ENCODE peak calls at places on chromosomes 5 and 9, in eight cellular contexts. H, T, O, E, Z, G, C and J are unnamed samples.

GRCh38 chr5:151680944-151681427 is 5.7 kb downstream of the SPARC start:
- DNase-seq in T (peak; percentile 60), C (no peak), H (no peak), O (no peak), E (no peak), Z (no peak), G (no peak), J (no peak)

GRCh38 chr9:106468431-106468830 is 394.5 kb upstream of the ZNF462 start:
- DNase-seq in T (no peak), O (no peak), C (no peak), E (no peak), H (no peak), Z (no peak), G (no peak), J (no peak)

GRCh38 chr5:68533571-68534051 is 318.1 kb downstream of the PIK3R1 start:
- DNase-seq in G (no peak), Z (no peak), O (no peak), E (no peak), C (no peak), H (no peak), T (no peak), J (no peak)

GRCh38 chr9:89778100-89779085 is 173.6 kb downstream of the GADD45G start:
- DNase-seq in T (peak; percentile 17), Z (no peak), E (no peak), C (no peak), G (no peak), O (peak; percentile 10), H (no peak), J (no peak)

GRCh38 chr5:64806537-64806936 is 37.8 kb downstream of the CWC27 start:
- DNase-seq in E (no peak), Z (no peak), G (no peak), H (no peak), T (no peak), O (no peak), C (no peak), J (no peak)

GRCh38 chr5:113058706-113059226 is 82.2 kb downstream of the DCP2 start:
- DNase-seq in Z (no peak), C (no peak), T (no peak), E (no peak), G (no peak), H (no peak), O (no peak), J (no peak)

GRCh38 chr9:131279927-131280530 is 3.7 kb upstream of the FAM78A start:
- DNase-seq in G (no peak), C (no peak), Z (no peak), T (no peak), H (no peak), O (no peak), E (no peak), J (no peak)

GRCh38 chr5:175809531-175810121 is 61.8 kb upstream of the CPLX2 start:
- DNase-seq in E (peak; percentile 29), H (peak; percentile 63), O (no peak), G (no peak), Z (no peak), T (peak; percentile 80), C (no peak), J (no peak)

GRCh38 chr9:33438926-33439511 is 8.4 kb downstream of the AQP3 start:
- DNase-seq in O (no peak), Z (no peak), G (no peak), E (no peak), C (no peak), T (no peak), H (no peak), J (no peak)

GRCh38 chr9:116978155-116978554 is 291.1 kb downstream of the TRIM32 start:
- DNase-seq in O (no peak), Z (no peak), H (no peak), G (no peak), E (no peak), C (no peak), T (no peak), J (no peak)

GRCh38 chr5:54909911-54910870 is 75.2 kb downstream of the ESM1 start:
- DNase-seq in G (no peak), Z (no peak), H (peak; percentile 84), O (no peak), E (peak; percentile 53), T (peak; percentile 76), C (no peak), J (no peak)

GRCh38 chr9:129595323-129595741 is 25.6 kb downstream of the C9orf50 start:
- DNase-seq in Z (no peak), T (peak; percentile 80), C (no peak), E (no peak), H (peak; percentile 21), O (no peak), G (no peak), J (no peak)

GRCh38 chr5:93311825-93312224 is 269.2 kb downstream of the NR2F1-AS1 start:
- DNase-seq in H (no peak), T (peak; percentile 28), E (peak; percentile 60), G (no peak), C (no peak), Z (no peak), O (no peak), J (no peak)

GRCh38 chr5:147072591-147072990 is 162.2 kb upstream of the STK32A start:
- DNase-seq in E (no peak), C (no peak), H (no peak), T (no peak), O (no peak), Z (no peak), G (no peak), J (no peak)

GRCh38 chr5:83914662-83915418 is 194.2 kb upstream of the HAPLN1 start:
- DNase-seq in O (no peak), H (peak; percentile 75), G (no peak), Z (no peak), E (peak; percentile 62), T (no peak), C (no peak), J (no peak)

GRCh38 chr5:138386290-138386689 is 33.8 kb downstream of the KDM3B start:
- DNase-seq in T (no peak), H (no peak), G (no peak), C (no peak), Z (no peak), E (no peak), O (no peak), J (no peak)

GRCh38 chr9:109013678-109014145 is 413 bp upstream of the CTNNAL1 start:
- DNase-seq in O (no peak), E (peak; percentile 58), G (no peak), T (peak; percentile 72), H (no peak), C (no peak), Z (no peak), J (no peak)

GRCh38 chr5:133287500-133287899 is 235.7 kb downstream of the HSPA4 start:
- DNase-seq in H (peak; percentile 42), C (no peak), Z (no peak), O (peak; percentile 62), E (peak; percentile 47), G (peak; percentile 44), T (peak; percentile 48), J (no peak)